ENCODE peak calls at places on chromosomes 2 and 18, in five cellular contexts. A is GM20000; W is CD4-positive, alpha-beta T cell; X is brain microvascular endothelial cell; J is A549. D is an unnamed sample.

GRCh38 chr2:11213090-11213638 is 57.9 kb downstream of the SLC66A3 start:
- DNase-seq in A (no peak), W (no peak), X (peak; percentile 76), J (no peak), D (no peak)

GRCh38 chr2:8692783-8693768 is 11.2 kb downstream of the ID2 start:
- DNase-seq in A (peak; percentile 74), W (peak; percentile 16), X (no peak), J (peak; percentile 55), D (peak; percentile 68)

GRCh38 chr2:202051499-202052161 is 18.0 kb downstream of the FZD7 start:
- DNase-seq in A (no peak), W (no peak), X (no peak), J (no peak), D (no peak)

GRCh38 chr18:22286576-22286975 is 117.2 kb downstream of the GATA6 start:
- DNase-seq in A (no peak), W (no peak), X (no peak), J (peak; percentile 77), D (no peak)

GRCh38 chr2:230712443-230713330 is at the start of gene CAB39:
- DNase-seq in A (peak; percentile 97), W (peak; percentile 73), X (peak; percentile 70), J (peak; percentile 86), D (peak; percentile 95)

GRCh38 chr2:78992807-78993517 is 32.5 kb upstream of the REG3G start:
- DNase-seq in A (no peak), W (no peak), X (no peak), J (no peak), D (peak; percentile 16)

GRCh38 chr2:10787176-10787968 is 25.2 kb downstream of the PDIA6 start:
- DNase-seq in A (peak; percentile 45), W (peak; percentile 27), X (no peak), J (peak; percentile 50), D (peak; percentile 30)

GRCh38 chr2:159890945-159891588 is 93.1 kb upstream of the CD302 start:
- DNase-seq in A (no peak), W (no peak), X (no peak), J (no peak), D (no peak)

GRCh38 chr18:55833543-55833942 is 245.6 kb upstream of the TCF4 start:
- DNase-seq in A (no peak), W (no peak), X (peak; percentile 99), J (peak; percentile 89), D (no peak)

GRCh38 chr18:10860382-10860781 is 289.0 kb downstream of the PIEZO2 start:
- DNase-seq in A (no peak), W (no peak), X (no peak), J (no peak), D (no peak)

GRCh38 chr18:3129053-3129864 is 90.5 kb downstream of the MYOM1 start:
- DNase-seq in A (peak; percentile 79), W (peak; percentile 75), X (peak; percentile 89), J (peak; percentile 80), D (peak; percentile 81)

GRCh38 chr2:85754313-85755095 is 713 bp downstream of the ATOH8 start:
- DNase-seq in A (peak; percentile 60), W (no peak), X (no peak), J (peak; percentile 62), D (no peak)

GRCh38 chr2:78979380-78980238 is 45.9 kb upstream of the REG3G start:
- DNase-seq in A (peak; percentile 50), W (no peak), X (no peak), J (peak; percentile 42), D (peak; percentile 43)

GRCh38 chr2:240905176-240905781 is 857 bp upstream of the CROCC2 start:
- DNase-seq in A (no peak), W (no peak), X (no peak), J (no peak), D (no peak)

GRCh38 chr18:8519102-8519501 is 90.1 kb upstream of the RAB12 start:
- DNase-seq in A (no peak), W (no peak), X (no peak), J (no peak), D (no peak)

GRCh38 chr2:16900405-16901025 is 234.9 kb upstream of the CYRIA start:
- DNase-seq in A (no peak), W (no peak), X (no peak), J (peak; percentile 63), D (no peak)

GRCh38 chr2:74080346-74080745 is 67.4 kb downstream of the BOLA3 start:
- DNase-seq in A (no peak), W (no peak), X (no peak), J (no peak), D (peak; percentile 53)

GRCh38 chr18:21741511-21742322 is 1.1 kb downstream of the MIB1 start:
- DNase-seq in A (no peak), W (no peak), X (no peak), J (peak; percentile 4), D (peak; percentile 32)

GRCh38 chr2:79935046-79935729 is 369.4 kb downstream of the LRRTM1 start:
- DNase-seq in A (no peak), W (no peak), X (no peak), J (no peak), D (no peak)

GRCh38 chr2:43537137-43537536 is 58.7 kb downstream of the THADA start:
- DNase-seq in A (no peak), W (no peak), X (no peak), J (no peak), D (no peak)

GRCh38 chr2:150211164-150211631 is 276.3 kb downstream of the RND3 start:
- DNase-seq in A (no peak), W (no peak), X (peak; percentile 29), J (no peak), D (no peak)

GRCh38 chr2:2501454-2502108 is 170.5 kb upstream of the MYT1L start:
- DNase-seq in A (no peak), W (no peak), X (no peak), J (no peak), D (no peak)

GRCh38 chr18:39786477-39786876 is 2168.6 kb upstream of the PIK3C3 start:
- DNase-seq in A (no peak), W (no peak), X (no peak), J (no peak), D (no peak)

GRCh38 chr2:156009293-156009692 is 323.2 kb downstream of the NR4A2 start:
- DNase-seq in A (no peak), W (no peak), X (no peak), J (no peak), D (no peak)

GRCh38 chr2:239894276-239894675 is 130.9 kb downstream of the NDUFA10 start:
- DNase-seq in A (no peak), W (no peak), X (no peak), J (no peak), D (no peak)

GRCh38 chr2:98751748-98752147 is 20.8 kb upstream of the MGAT4A start:
- DNase-seq in A (no peak), W (no peak), X (no peak), J (no peak), D (no peak)

GRCh38 chr2:239259603-239260298 is 141.1 kb downstream of the HDAC4 start:
- DNase-seq in A (peak; percentile 65), W (no peak), X (no peak), J (no peak), D (peak; percentile 45)

GRCh38 chr18:389658-390357 is 110.7 kb downstream of the COLEC12 start:
- DNase-seq in A (no peak), W (no peak), X (no peak), J (no peak), D (no peak)
- TF ChIP-seq CTCF in A (no peak), W (no peak), X (peak; percentile 63), J (no peak), D (no peak)

GRCh38 chr2:120287183-120288015 is 34.7 kb downstream of the RALB start:
- DNase-seq in A (peak; percentile 71), W (no peak), X (peak; percentile 80), J (peak; percentile 71), D (peak; percentile 75)

GRCh38 chr2:120288016-120288373 is 35.3 kb downstream of the RALB start:
- DNase-seq in A (no peak), W (no peak), X (no peak), J (no peak), D (no peak)

GRCh38 chr2:120279708-120280107 is 27.1 kb downstream of the RALB start:
- DNase-seq in A (no peak), W (no peak), X (no peak), J (no peak), D (no peak)

GRCh38 chr2:120278901-120279300 is 26.2 kb downstream of the RALB start:
- DNase-seq in A (no peak), W (no peak), X (no peak), J (no peak), D (no peak)

GRCh38 chr2:120283649-120284048 is 31.0 kb downstream of the RALB start:
- DNase-seq in A (no peak), W (no peak), X (no peak), J (peak; percentile 18), D (no peak)
- TF ChIP-seq CTCF in A (no peak), W (no peak), X (peak; percentile 65), J (no peak), D (no peak)

GRCh38 chr2:238149841-238150572 is 8.8 kb upstream of the ERFE start:
- DNase-seq in A (no peak), W (no peak), X (no peak), J (no peak), D (no peak)

GRCh38 chr2:238146884-238147544 is 8.5 kb downstream of the KLHL30 start:
- DNase-seq in A (no peak), W (no peak), X (no peak), J (no peak), D (no peak)

GRCh38 chr2:238145851-238146250 is 7.4 kb downstream of the KLHL30 start:
- DNase-seq in A (no peak), W (no peak), X (no peak), J (no peak), D (no peak)

GRCh38 chr2:238148981-238149380 is 9.8 kb upstream of the ERFE start:
- DNase-seq in A (no peak), W (no peak), X (no peak), J (no peak), D (no peak)

GRCh38 chr2:238147791-238148190 is 9.3 kb downstream of the KLHL30 start:
- DNase-seq in A (no peak), W (no peak), X (no peak), J (no peak), D (no peak)
- TF ChIP-seq CTCF in A (no peak), W (no peak), X (no peak), J (no peak), D (no peak)

GRCh38 chr2:236871500-236872001 is 214.1 kb upstream of the COPS8 start:
- DNase-seq in A (no peak), W (no peak), X (peak; percentile 87), J (peak; percentile 59), D (no peak)

GRCh38 chr2:236867441-236868260 is 218.0 kb upstream of the COPS8 start:
- DNase-seq in A (no peak), W (no peak), X (no peak), J (no peak), D (no peak)

GRCh38 chr2:236872971-236873370 is 212.7 kb upstream of the COPS8 start:
- DNase-seq in A (no peak), W (no peak), X (no peak), J (no peak), D (no peak)

GRCh38 chr2:236872015-236872414 is 213.7 kb upstream of the COPS8 start:
- DNase-seq in A (no peak), W (no peak), X (no peak), J (no peak), D (no peak)

DNA sequence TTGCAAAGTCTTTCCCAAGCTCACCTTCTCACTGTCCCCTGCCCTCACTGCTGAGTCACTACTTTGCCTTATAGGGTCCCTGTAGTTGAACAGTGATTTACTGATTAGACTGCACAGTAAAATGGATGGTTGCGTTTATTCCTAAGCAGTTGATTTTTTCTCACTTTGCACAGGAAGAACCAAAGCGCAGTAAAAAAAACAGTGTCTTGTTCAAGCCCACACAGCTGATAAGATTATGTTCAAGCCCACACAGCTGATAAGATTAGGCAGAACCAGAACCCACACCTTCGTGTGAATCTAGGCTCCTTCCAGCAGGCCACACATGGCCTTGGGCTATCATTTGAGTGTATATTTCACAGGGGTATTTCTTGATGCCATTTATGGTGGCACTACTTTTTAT is 215.3 kb upstream of the COPS8 start:
- DNase-seq in A (no peak), W (no peak), X (no peak), J (no peak), D (no peak)
- TF ChIP-seq CTCF in A (no peak), W (no peak), X (no peak), J (no peak), D (no peak)